ENCODE peak calls at places on chromosome 1, in six cellular contexts. L is T-cell; D is gastrocnemius medialis; V is naive thymus-derived CD4-positive, alpha-beta T cell; N is pancreas; U is CD4-positive, alpha-beta T cell. Y is an unnamed sample.

GRCh38 chr1:245663841-245664240 is 509.1 kb downstream of the KIF26B start:
- ATAC-seq in N (no peak), L (no peak), V (no peak), U (no peak), D (no peak), Y (no peak)

GRCh38 chr1:68347415-68347814 is 102.3 kb downstream of the RPE65 start:
- ATAC-seq in N (no peak), L (no peak), U (no peak), V (peak), D (no peak), Y (no peak)

GRCh38 chr1:230149751-230150584 is 82.9 kb downstream of the GALNT2 start:
- ATAC-seq in D (no peak), U (no peak), V (peak), L (no peak), N (no peak), Y (no peak)

GRCh38 chr1:233442392-233442791 is 114.9 kb downstream of the MAP3K21 start:
- ATAC-seq in D (no peak), V (no peak), U (no peak), N (no peak), L (no peak), Y (no peak)

GRCh38 chr1:152349611-152350010 is 10.2 kb downstream of the FLG2 start:
- ATAC-seq in U (no peak), N (no peak), D (no peak), V (no peak), L (no peak), Y (no peak)

GRCh38 chr1:20702416-20702815 is 15.4 kb downstream of the KIF17 start:
- ATAC-seq in L (no peak), V (no peak), D (no peak), U (no peak), N (no peak), Y (no peak)

GRCh38 chr1:51648180-51649109 is 31.6 kb downstream of the OSBPL9 start:
- ATAC-seq in L (no peak), U (no peak), V (peak), D (peak), N (peak), Y (peak)

GRCh38 chr1:92945748-92946270 is 15.5 kb downstream of the DIPK1A start:
- ATAC-seq in D (no peak), V (no peak), N (no peak), L (no peak), U (no peak), Y (no peak)

GRCh38 chr1:65003316-65003664 is 36.9 kb upstream of the JAK1 start:
- ATAC-seq in V (no peak), D (peak), L (peak), U (no peak), N (no peak), Y (no peak)

GRCh38 chr1:206457408-206457807 is 12.9 kb upstream of the IKBKE start:
- ATAC-seq in U (no peak), N (peak), V (peak), L (no peak), D (no peak), Y (peak)

GRCh38 chr1:169137357-169137756 is 30.9 kb downstream of the ATP1B1 start:
- ATAC-seq in V (no peak), L (no peak), U (no peak), N (no peak), D (no peak), Y (no peak)

Y was measured in gastroesophageal sphincter.